ENCODE peak calls at places on chromosomes 4 and X, in five cellular contexts. One of them, this sample, is unnamed.

GRCh38 chrX:20144491-20144890 is 2.9 kb upstream of the EIF1AX start:
- DNase-seq in mesendoderm: no peak
- DNase-seq in upper lobe of right lung: no peak
- DNase-seq in effector memory CD8-positive, alpha-beta T cell: no peak
- DNase-seq in GF-D8: no peak
- DNase-seq in this sample: no peak

GRCh38 chr4:38154681-38155588 is 194.7 kb downstream of the PTTG2 start:
- DNase-seq in GF-D8: peak; percentile 19
- DNase-seq in effector memory CD8-positive, alpha-beta T cell: no peak
- DNase-seq in mesendoderm: no peak
- DNase-seq in upper lobe of right lung: peak; percentile 78
- DNase-seq in this sample: peak; percentile 45

GRCh38 chr4:24646777-24647460 is 62.6 kb upstream of the DHX15 start:
- DNase-seq in effector memory CD8-positive, alpha-beta T cell: no peak
- DNase-seq in mesendoderm: no peak
- DNase-seq in GF-D8: no peak
- DNase-seq in upper lobe of right lung: no peak
- DNase-seq in this sample: no peak

GRCh38 chr4:108788731-108789130 is 25.9 kb upstream of the ETNPPL start:
- DNase-seq in mesendoderm: no peak
- DNase-seq in upper lobe of right lung: no peak
- DNase-seq in GF-D8: no peak
- DNase-seq in effector memory CD8-positive, alpha-beta T cell: no peak
- DNase-seq in this sample: no peak

GRCh38 chrX:110412971-110413726 is 54.5 kb downstream of the RTL9 start:
- DNase-seq in upper lobe of right lung: peak; percentile 72
- DNase-seq in effector memory CD8-positive, alpha-beta T cell: peak; percentile 59
- DNase-seq in GF-D8: no peak
- DNase-seq in mesendoderm: peak; percentile 76
- DNase-seq in this sample: peak; percentile 45

GRCh38 chr4:128249787-128250668 is 37.6 kb downstream of the PGRMC2 start:
- DNase-seq in effector memory CD8-positive, alpha-beta T cell: no peak
- DNase-seq in upper lobe of right lung: no peak
- DNase-seq in mesendoderm: peak; percentile 48
- DNase-seq in GF-D8: no peak
- DNase-seq in this sample: no peak

GRCh38 chr4:179625391-179625790 is 2183.2 kb upstream of the AGA start:
- DNase-seq in GF-D8: no peak
- DNase-seq in upper lobe of right lung: no peak
- DNase-seq in mesendoderm: peak; percentile 53
- DNase-seq in effector memory CD8-positive, alpha-beta T cell: no peak
- DNase-seq in this sample: no peak

GRCh38 chr4:74111990-74112389 is 13.0 kb upstream of the CXCL2 start:
- DNase-seq in GF-D8: no peak
- DNase-seq in mesendoderm: peak; percentile 48
- DNase-seq in effector memory CD8-positive, alpha-beta T cell: no peak
- DNase-seq in upper lobe of right lung: peak; percentile 67
- DNase-seq in this sample: no peak

GRCh38 chrX:151692825-151693224 is 2.4 kb upstream of the PRRG3 start:
- DNase-seq in GF-D8: no peak
- DNase-seq in mesendoderm: no peak
- DNase-seq in effector memory CD8-positive, alpha-beta T cell: no peak
- DNase-seq in upper lobe of right lung: no peak
- DNase-seq in this sample: no peak

GRCh38 chr4:60081839-60082238 is 1118.3 kb upstream of the ADGRL3 start:
- DNase-seq in upper lobe of right lung: no peak
- DNase-seq in mesendoderm: no peak
- DNase-seq in effector memory CD8-positive, alpha-beta T cell: no peak
- DNase-seq in GF-D8: no peak
- DNase-seq in this sample: no peak

GRCh38 chrX:46837543-46838481 is 969 bp downstream of the RP2 start:
- DNase-seq in effector memory CD8-positive, alpha-beta T cell: no peak
- DNase-seq in GF-D8: peak; percentile 38
- DNase-seq in mesendoderm: no peak
- DNase-seq in upper lobe of right lung: no peak
- DNase-seq in this sample: no peak

GRCh38 chr4:185082549-185082948 is 60.5 kb upstream of the SLC25A4 start:
- DNase-seq in GF-D8: peak; percentile 4
- DNase-seq in upper lobe of right lung: no peak
- DNase-seq in mesendoderm: no peak
- DNase-seq in effector memory CD8-positive, alpha-beta T cell: no peak
- DNase-seq in this sample: no peak